ENCODE peak calls at places on chromosome 20, in five cellular contexts. Y is psoas muscle; F is activated CD8-positive, alpha-beta T cell treated with anti-CD3 and anti-CD28 coated beads for 36 hours; H is activated B cell treated with CpG ODN at 0.5 μM for 24 hours; O is natural killer cell. Z is an unnamed sample.

GRCh38 chr20:57427239-57428127 is 36.3 kb downstream of the RBM38 start:
- ATAC-seq in Y (no peak), F (no peak), H (no peak), O (no peak), Z (no peak)

GRCh38 chr20:60371456-60371855 is 413.2 kb downstream of the CDH26 start:
- ATAC-seq in Y (no peak), F (no peak), H (no peak), O (no peak), Z (no peak)

GRCh38 chr20:37559312-37560027 is 31.8 kb upstream of the BLCAP start:
- ATAC-seq in Y (no peak), F (no peak), H (no peak), O (no peak), Z (no peak)

GRCh38 chr20:2751868-2752630 is 48.4 kb downstream of the CPXM1 start:
- ATAC-seq in Y (peak; percentile 29), F (peak; percentile 71), H (peak; percentile 63), O (peak; percentile 79), Z (peak; percentile 52)

GRCh38 chr20:58327211-58327610 is 17.7 kb downstream of the RAB22A start:
- ATAC-seq in Y (peak; percentile 74), F (no peak), H (no peak), O (no peak), Z (peak; percentile 57)

GRCh38 chr20:25254986-25255680 is 7.2 kb downstream of the PYGB start:
- ATAC-seq in Y (peak; percentile 96), F (no peak), H (no peak), O (no peak), Z (peak; percentile 35)

GRCh38 chr20:1331801-1332453 is 3.0 kb upstream of the SDCBP2 start:
- ATAC-seq in Y (no peak), F (no peak), H (no peak), O (no peak), Z (no peak)

GRCh38 chr20:1287306-1287705 is 21.2 kb downstream of the SNPH start:
- ATAC-seq in Y (no peak), F (peak; percentile 90), H (no peak), O (no peak), Z (no peak)

GRCh38 chr20:52824494-52825216 is 147.5 kb upstream of the TSHZ2 start:
- ATAC-seq in Y (no peak), F (no peak), H (no peak), O (no peak), Z (no peak)

GRCh38 chr20:24157213-24157612 is 168.6 kb upstream of the GGTLC1 start:
- ATAC-seq in Y (no peak), F (peak; percentile 61), H (no peak), O (peak; percentile 95), Z (no peak)

GRCh38 chr20:38873050-38873581 is 53.1 kb upstream of the FAM83D start:
- ATAC-seq in Y (no peak), F (peak; percentile 86), H (peak; percentile 64), O (peak; percentile 72), Z (peak; percentile 22)

GRCh38 chr20:4234128-4234527 is 218.8 kb upstream of the RNF24 start:
- ATAC-seq in Y (no peak), F (no peak), H (no peak), O (no peak), Z (peak; percentile 46)

GRCh38 chr20:18272451-18272850 is 15.9 kb upstream of the ZNF133 start:
- ATAC-seq in Y (peak; percentile 63), F (no peak), H (no peak), O (no peak), Z (no peak)

GRCh38 chr20:32707691-32708581 is 34.2 kb upstream of the C20orf203 start:
- ATAC-seq in Y (no peak), F (no peak), H (no peak), O (no peak), Z (no peak)

GRCh38 chr20:33770005-33770404 is 38.2 kb downstream of the ZNF341 start:
- ATAC-seq in Y (no peak), F (no peak), H (peak; percentile 40), O (no peak), Z (no peak)

GRCh38 chr20:825710-826421 is 7.6 kb upstream of the FAM110A start:
- ATAC-seq in Y (peak; percentile 49), F (no peak), H (no peak), O (no peak), Z (no peak)

GRCh38 chr20:1389703-1390385 is 3.0 kb downstream of the FKBP1A start:
- ATAC-seq in Y (no peak), F (no peak), H (no peak), O (no peak), Z (no peak)

GRCh38 chr20:59744756-59745155 is 140.4 kb downstream of the PHACTR3 start:
- ATAC-seq in Y (no peak), F (no peak), H (no peak), O (no peak), Z (no peak)

GRCh38 chr20:25129428-25129827 is 47.5 kb upstream of the VSX1 start:
- ATAC-seq in Y (no peak), F (no peak), H (no peak), O (no peak), Z (no peak)

DNA sequence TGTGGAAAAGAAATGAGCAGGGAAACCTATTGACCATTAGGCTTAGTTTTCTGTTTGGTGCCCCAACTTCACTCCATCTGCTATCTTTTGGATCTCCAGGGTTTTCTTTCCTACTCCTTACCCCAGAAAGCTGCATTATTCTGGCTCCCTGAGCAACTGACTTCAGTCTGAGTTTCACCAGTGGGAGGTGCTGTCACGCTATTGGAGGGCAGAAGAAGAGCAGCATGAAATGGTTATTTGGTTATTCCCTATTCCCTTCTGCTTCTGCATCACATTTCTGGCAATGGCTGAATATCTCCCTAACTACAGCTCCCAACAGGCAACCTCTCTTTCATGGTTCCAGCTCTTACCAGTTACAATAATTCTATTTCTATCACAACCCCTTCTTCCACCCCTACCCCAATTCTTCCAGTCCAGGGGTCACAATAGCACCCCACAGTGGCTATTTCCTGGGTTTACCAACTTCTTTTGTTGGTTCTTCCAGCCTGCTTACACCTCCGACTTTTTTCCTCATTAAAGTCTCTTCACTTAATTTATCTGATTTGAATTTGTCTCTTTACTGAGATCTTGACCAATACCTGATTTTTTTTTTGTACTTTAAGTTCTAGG is 311.5 kb downstream of the PLCB1 start:
- ATAC-seq in Y (no peak), F (no peak), H (no peak), O (no peak), Z (no peak)
- TF ChIP-seq CTCF in Y (no peak), F (no peak), H (no peak), O (no peak), Z (no peak)

DNA sequence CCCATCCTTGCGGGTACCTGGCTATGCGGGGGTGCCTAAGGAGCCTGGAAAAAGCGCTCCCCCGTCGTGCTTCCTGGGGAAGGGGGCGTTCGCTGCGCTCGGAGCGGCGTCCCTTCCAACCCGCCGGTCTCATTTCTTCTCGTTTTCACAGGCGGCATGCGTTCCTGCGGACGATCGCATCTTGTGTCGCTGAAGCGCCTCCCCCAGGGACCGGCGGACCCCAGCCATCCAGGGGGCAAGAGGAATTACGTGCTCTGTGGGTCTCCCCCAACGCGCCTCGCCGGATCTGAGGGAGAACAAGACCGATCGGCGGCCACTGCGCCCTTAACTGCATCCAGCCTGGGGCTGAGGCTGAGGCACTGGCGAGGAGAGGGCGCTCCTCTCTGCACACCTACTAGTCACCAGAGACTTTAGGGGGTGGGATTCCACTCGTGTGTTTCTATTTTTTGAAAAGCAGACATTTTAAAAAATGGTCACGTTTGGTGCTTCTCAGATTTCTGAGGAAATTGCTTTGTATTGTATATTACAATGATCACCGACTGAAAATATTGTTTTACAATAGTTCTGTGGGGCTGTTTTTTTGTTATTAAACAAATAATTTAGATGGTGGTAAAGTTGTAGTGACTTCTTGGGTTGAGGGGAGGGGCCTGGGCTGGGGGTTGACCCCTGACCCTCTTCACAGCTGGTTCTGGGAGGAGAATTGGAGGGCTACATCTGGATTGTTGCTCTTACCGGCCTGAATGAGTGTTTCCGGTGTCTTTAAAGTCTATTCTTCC is 1.0 kb downstream of the ID1 start:
- ATAC-seq in Y (no peak), F (no peak), H (no peak), O (no peak), Z (no peak)
- TF ChIP-seq CTCF in Y (no peak), F (no peak), H (no peak), O (no peak), Z (no peak)

GRCh38 chr20:22308934-22309333 is 275.4 kb downstream of the FOXA2 start:
- ATAC-seq in Y (no peak), F (no peak), H (no peak), O (no peak), Z (no peak)

GRCh38 chr20:22315771-22316170 is 268.6 kb downstream of the FOXA2 start:
- ATAC-seq in Y (no peak), F (no peak), H (no peak), O (no peak), Z (no peak)

GRCh38 chr20:22312744-22313346 is 271.5 kb downstream of the FOXA2 start:
- ATAC-seq in Y (no peak), F (no peak), H (no peak), O (no peak), Z (no peak)
- TF ChIP-seq CTCF in Y (peak; percentile 50), F (peak; percentile 41), H (no peak), O (no peak), Z (peak; percentile 49)

DNA sequence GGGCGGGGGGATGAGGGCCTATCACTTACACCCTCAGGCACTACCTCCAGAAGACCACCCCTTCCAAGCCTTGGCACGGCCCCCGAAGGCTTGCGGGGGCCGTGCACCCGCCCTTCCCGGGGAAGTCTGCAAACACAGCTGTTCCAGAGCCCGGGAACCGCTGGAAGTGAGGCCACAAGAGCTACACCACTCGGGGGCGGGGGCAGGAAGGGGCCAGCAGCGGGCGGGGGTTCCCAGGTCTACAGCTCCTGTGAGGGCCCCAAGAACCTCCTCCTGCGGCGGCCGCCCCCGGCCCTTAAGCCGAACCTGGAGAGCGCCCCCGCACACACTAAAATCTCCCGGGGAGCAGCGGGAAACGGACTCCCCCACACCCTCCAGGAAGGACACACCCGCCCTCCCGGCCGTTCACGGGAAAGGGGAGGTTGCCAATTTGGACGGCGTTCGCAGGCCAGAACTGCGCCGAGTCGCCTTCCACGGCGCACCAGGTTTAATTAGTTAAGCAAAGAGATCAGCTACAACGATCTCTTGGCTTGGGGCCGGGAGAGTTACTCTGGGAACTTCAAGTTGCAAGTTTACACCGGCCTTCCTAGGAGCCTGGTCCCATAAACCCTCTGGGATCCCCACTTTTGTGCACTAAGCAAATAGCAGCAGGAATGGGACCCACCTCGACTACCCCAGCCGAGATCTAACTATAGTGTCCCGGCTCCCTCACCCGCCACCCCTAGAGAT is 1.8 kb downstream of the JAG1 start:
- ATAC-seq in Y (peak; percentile 40), F (no peak), H (no peak), O (no peak), Z (peak; percentile 21)
- TF ChIP-seq CTCF in Y (no peak), F (no peak), H (no peak), O (no peak), Z (no peak)